ENCODE peak calls at places on chromosome 12, in seven cellular contexts. O is foreskin fibroblast; N is CD4-positive, CD25-positive, alpha-beta regulatory T cell; V is BE2C; I is SW480; J is globus pallidus; E is thoracic aorta. D is an unnamed sample.

GRCh38 chr12:79408665-79409064 is 282.1 kb downstream of the PAWR start:
- DNase-seq in O (no peak), I (no peak), N (no peak), J (no peak), V (no peak), E (no peak), D (no peak)

GRCh38 chr12:105319691-105320209 is 10.7 kb upstream of the C12orf75 start:
- DNase-seq in O (no peak), I (no peak), E (no peak), N (peak), V (no peak), J (no peak), D (no peak)

GRCh38 chr12:100557357-100557756 is 16.1 kb upstream of the GAS2L3 start:
- DNase-seq in J (no peak), E (no peak), V (no peak), N (no peak), O (no peak), I (no peak), D (no peak)

GRCh38 chr12:13193403-13194100 is 3.0 kb upstream of the EMP1 start:
- DNase-seq in I (no peak), O (peak), J (no peak), E (no peak), V (no peak), N (no peak), D (no peak)

GRCh38 chr12:321606-322326 is 59.1 kb upstream of the SLC6A13 start:
- DNase-seq in I (peak), J (peak), V (peak), O (no peak), E (no peak), N (no peak), D (no peak)

GRCh38 chr12:28802706-28803438 is 346.2 kb upstream of the FAR2 start:
- DNase-seq in I (no peak), J (no peak), E (no peak), N (no peak), O (peak), V (no peak), D (no peak)

GRCh38 chr12:115771065-115771464 is 506.4 kb downstream of the MED13L start:
- DNase-seq in I (peak), O (peak), V (peak), J (no peak), E (no peak), N (no peak), D (no peak)

GRCh38 chr12:44716681-44717080 is 159.4 kb downstream of the NELL2 start:
- DNase-seq in O (no peak), V (no peak), J (peak), E (no peak), I (no peak), N (no peak), D (no peak)

GRCh38 chr12:60148831-60149230 is 553.0 kb downstream of the SLC16A7 start:
- DNase-seq in N (no peak), E (no peak), J (no peak), I (no peak), O (peak), V (no peak), D (no peak)

GRCh38 chr12:22576473-22576872 is 32.1 kb upstream of the C2CD5 start:
- DNase-seq in J (no peak), V (no peak), O (no peak), I (no peak), E (no peak), N (no peak), D (no peak)

GRCh38 chr12:127567531-127567930 is 699.4 kb upstream of the TMEM132C start:
- DNase-seq in V (no peak), E (no peak), J (no peak), I (no peak), N (no peak), O (no peak), D (no peak)

GRCh38 chr12:26120561-26121274 is 4.1 kb downstream of the BHLHE41 start:
- DNase-seq in N (no peak), I (no peak), J (peak), O (no peak), V (no peak), E (no peak), D (no peak)

GRCh38 chr12:111168009-111168786 is 200.7 kb downstream of the PHETA1 start:
- DNase-seq in J (no peak), I (no peak), E (no peak), O (no peak), N (peak), V (no peak), D (no peak)

GRCh38 chr12:46187023-46187422 is 81.8 kb downstream of the SLC38A1 start:
- DNase-seq in V (no peak), J (no peak), I (no peak), O (peak), N (no peak), E (no peak), D (no peak)

GRCh38 chr12:120212301-120212700 is 11.4 kb upstream of the RPLP0 start:
- DNase-seq in V (no peak), N (no peak), O (no peak), I (no peak), E (no peak), J (no peak), D (no peak)

GRCh38 chr12:81450920-81451739 is 308.0 kb downstream of the PPFIA2 start:
- DNase-seq in E (no peak), O (peak), V (peak), N (no peak), J (peak), I (peak), D (peak)

GRCh38 chr12:52765702-52766101 is 11.4 kb downstream of the KRT76 start:
- DNase-seq in O (no peak), J (no peak), I (no peak), E (no peak), N (no peak), V (no peak), D (no peak)

GRCh38 chr12:9707356-9707755 is 25.5 kb downstream of the CLECL1 start:
- DNase-seq in O (no peak), E (no peak), J (no peak), V (no peak), N (no peak), I (peak), D (no peak)

GRCh38 chr12:81224626-81225025 is 146.7 kb downstream of the ACSS3 start:
- DNase-seq in J (no peak), N (no peak), I (no peak), O (no peak), V (no peak), E (no peak), D (no peak)